ENCODE peak calls at places on chromosomes 5 and 9, in five cellular contexts. One of them, this sample, is unnamed.

GRCh38 chr5:20056933-20057332 is 68.9 kb upstream of the CDH18 start:
- DNase-seq in brain microvascular endothelial cell: no peak
- DNase-seq in adrenal gland: no peak
- DNase-seq in endothelial cell: no peak
- DNase-seq in tibial nerve: no peak
- DNase-seq in this sample: no peak

GRCh38 chr5:94691947-94692346 is 73.5 kb downstream of the SLF1 start:
- DNase-seq in brain microvascular endothelial cell: peak
- DNase-seq in adrenal gland: peak
- DNase-seq in endothelial cell: peak
- DNase-seq in tibial nerve: no peak
- DNase-seq in this sample: no peak

GRCh38 chr5:172450861-172451695 is 3.2 kb downstream of the SH3PXD2B start:
- DNase-seq in brain microvascular endothelial cell: no peak
- DNase-seq in adrenal gland: peak
- DNase-seq in endothelial cell: peak
- DNase-seq in tibial nerve: no peak
- DNase-seq in this sample: peak

GRCh38 chr5:111548992-111549649 is 36.8 kb upstream of the STARD4 start:
- DNase-seq in brain microvascular endothelial cell: no peak
- DNase-seq in adrenal gland: no peak
- DNase-seq in endothelial cell: no peak
- DNase-seq in tibial nerve: no peak
- DNase-seq in this sample: no peak

GRCh38 chr5:103847060-103847459 is 284.5 kb upstream of the NUDT12 start:
- DNase-seq in brain microvascular endothelial cell: peak
- DNase-seq in adrenal gland: no peak
- DNase-seq in endothelial cell: no peak
- DNase-seq in tibial nerve: no peak
- DNase-seq in this sample: no peak

GRCh38 chr9:128420651-128421473 is at the start of gene CERCAM:
- DNase-seq in brain microvascular endothelial cell: peak
- DNase-seq in adrenal gland: peak
- DNase-seq in endothelial cell: peak
- DNase-seq in tibial nerve: peak
- DNase-seq in this sample: no peak

GRCh38 chr9:130410443-130410842 is 34.3 kb upstream of the ASS1 start:
- DNase-seq in brain microvascular endothelial cell: no peak
- DNase-seq in adrenal gland: no peak
- DNase-seq in endothelial cell: no peak
- DNase-seq in tibial nerve: no peak
- DNase-seq in this sample: no peak

GRCh38 chr5:169106906-169107305 is 194.0 kb downstream of the SLIT3 start:
- DNase-seq in brain microvascular endothelial cell: no peak
- DNase-seq in adrenal gland: peak
- DNase-seq in endothelial cell: no peak
- DNase-seq in tibial nerve: no peak
- DNase-seq in this sample: no peak

GRCh38 chr5:176609724-176610429 is at the start of gene GPRIN1:
- DNase-seq in brain microvascular endothelial cell: no peak
- DNase-seq in adrenal gland: no peak
- DNase-seq in endothelial cell: peak
- DNase-seq in tibial nerve: no peak
- DNase-seq in this sample: no peak

GRCh38 chr9:6822696-6823095 is 64.9 kb downstream of the KDM4C start:
- DNase-seq in brain microvascular endothelial cell: no peak
- DNase-seq in adrenal gland: no peak
- DNase-seq in endothelial cell: no peak
- DNase-seq in tibial nerve: no peak
- DNase-seq in this sample: no peak

GRCh38 chr9:75086443-75087278 is 1.3 kb downstream of the NMRK1 start:
- DNase-seq in brain microvascular endothelial cell: no peak
- DNase-seq in adrenal gland: no peak
- DNase-seq in endothelial cell: no peak
- DNase-seq in tibial nerve: no peak
- DNase-seq in this sample: no peak

GRCh38 chr9:21085010-21085409 is 7.3 kb upstream of the IFNB1 start:
- DNase-seq in brain microvascular endothelial cell: no peak
- DNase-seq in adrenal gland: no peak
- DNase-seq in endothelial cell: no peak
- DNase-seq in tibial nerve: no peak
- DNase-seq in this sample: no peak

GRCh38 chr9:101977614-101978210 is 239.3 kb upstream of the GRIN3A start:
- DNase-seq in brain microvascular endothelial cell: no peak
- DNase-seq in adrenal gland: no peak
- DNase-seq in endothelial cell: no peak
- DNase-seq in tibial nerve: no peak
- DNase-seq in this sample: no peak

GRCh38 chr5:152547202-152547601 is 142.1 kb upstream of the NMUR2 start:
- DNase-seq in brain microvascular endothelial cell: no peak
- DNase-seq in adrenal gland: no peak
- DNase-seq in endothelial cell: no peak
- DNase-seq in tibial nerve: no peak
- DNase-seq in this sample: no peak

GRCh38 chr5:125696762-125697161 is 726.4 kb upstream of the GRAMD2B start:
- DNase-seq in brain microvascular endothelial cell: peak
- DNase-seq in adrenal gland: no peak
- DNase-seq in endothelial cell: no peak
- DNase-seq in tibial nerve: peak
- DNase-seq in this sample: no peak

GRCh38 chr5:96703384-96703910 is 41.3 kb downstream of the CAST start:
- DNase-seq in brain microvascular endothelial cell: no peak
- DNase-seq in adrenal gland: no peak
- DNase-seq in endothelial cell: no peak
- DNase-seq in tibial nerve: no peak
- DNase-seq in this sample: no peak

GRCh38 chr5:151465476-151465875 is 18.1 kb downstream of the SLC36A1 start:
- DNase-seq in brain microvascular endothelial cell: no peak
- DNase-seq in adrenal gland: no peak
- DNase-seq in endothelial cell: no peak
- DNase-seq in tibial nerve: no peak
- DNase-seq in this sample: no peak

GRCh38 chr5:107831612-107832395 is 161.1 kb upstream of the EFNA5 start:
- DNase-seq in brain microvascular endothelial cell: no peak
- DNase-seq in adrenal gland: no peak
- DNase-seq in endothelial cell: no peak
- DNase-seq in tibial nerve: no peak
- DNase-seq in this sample: no peak

GRCh38 chr5:157842185-157842584 is 16.8 kb downstream of the CLINT1 start:
- DNase-seq in brain microvascular endothelial cell: no peak
- DNase-seq in adrenal gland: no peak
- DNase-seq in endothelial cell: no peak
- DNase-seq in tibial nerve: no peak
- DNase-seq in this sample: no peak

GRCh38 chr5:74873525-74874249 is 7.5 kb upstream of the FAM169A start:
- DNase-seq in brain microvascular endothelial cell: no peak
- DNase-seq in adrenal gland: no peak
- DNase-seq in endothelial cell: no peak
- DNase-seq in tibial nerve: no peak
- DNase-seq in this sample: no peak

GRCh38 chr5:891837-892389 is 688 bp downstream of the BRD9 start:
- DNase-seq in brain microvascular endothelial cell: no peak
- DNase-seq in adrenal gland: no peak
- DNase-seq in endothelial cell: peak
- DNase-seq in tibial nerve: no peak
- DNase-seq in this sample: no peak

GRCh38 chr9:98191615-98192502 is 578 bp downstream of the CORO2A start:
- DNase-seq in brain microvascular endothelial cell: no peak
- DNase-seq in adrenal gland: no peak
- DNase-seq in endothelial cell: peak
- DNase-seq in tibial nerve: no peak
- DNase-seq in this sample: no peak

GRCh38 chr9:7058539-7058938 is 300.8 kb downstream of the KDM4C start:
- DNase-seq in brain microvascular endothelial cell: no peak
- DNase-seq in adrenal gland: no peak
- DNase-seq in endothelial cell: no peak
- DNase-seq in tibial nerve: no peak
- DNase-seq in this sample: no peak

GRCh38 chr5:92613546-92613945 is 967.5 kb downstream of the NR2F1-AS1 start:
- DNase-seq in brain microvascular endothelial cell: peak
- DNase-seq in adrenal gland: no peak
- DNase-seq in endothelial cell: no peak
- DNase-seq in tibial nerve: no peak
- DNase-seq in this sample: no peak

GRCh38 chr5:150777685-150778084 is 872 bp upstream of the SMIM3 start:
- DNase-seq in brain microvascular endothelial cell: no peak
- DNase-seq in adrenal gland: no peak
- DNase-seq in endothelial cell: no peak
- DNase-seq in tibial nerve: no peak
- DNase-seq in this sample: no peak

GRCh38 chr5:68499952-68500351 is 284.4 kb downstream of the PIK3R1 start:
- DNase-seq in brain microvascular endothelial cell: no peak
- DNase-seq in adrenal gland: no peak
- DNase-seq in endothelial cell: no peak
- DNase-seq in tibial nerve: no peak
- DNase-seq in this sample: no peak

GRCh38 chr9:125284855-125285254 is 23.2 kb downstream of the GAPVD1 start:
- DNase-seq in brain microvascular endothelial cell: no peak
- DNase-seq in adrenal gland: no peak
- DNase-seq in endothelial cell: no peak
- DNase-seq in tibial nerve: no peak
- DNase-seq in this sample: no peak

GRCh38 chr5:80959768-80960442 is at the start of gene RASGRF2:
- DNase-seq in brain microvascular endothelial cell: no peak
- DNase-seq in adrenal gland: no peak
- DNase-seq in endothelial cell: peak
- DNase-seq in tibial nerve: no peak
- DNase-seq in this sample: no peak

GRCh38 chr5:67724412-67725135 is 491.0 kb upstream of the PIK3R1 start:
- DNase-seq in brain microvascular endothelial cell: no peak
- DNase-seq in adrenal gland: no peak
- DNase-seq in endothelial cell: no peak
- DNase-seq in tibial nerve: no peak
- DNase-seq in this sample: no peak

GRCh38 chr9:32533338-32533737 is 7.3 kb upstream of the RIGI start:
- DNase-seq in brain microvascular endothelial cell: no peak
- DNase-seq in adrenal gland: no peak
- DNase-seq in endothelial cell: no peak
- DNase-seq in tibial nerve: no peak
- DNase-seq in this sample: no peak

GRCh38 chr9:124021385-124021769 is 9.8 kb downstream of the LHX2 start:
- DNase-seq in brain microvascular endothelial cell: no peak
- DNase-seq in adrenal gland: no peak
- DNase-seq in endothelial cell: no peak
- DNase-seq in tibial nerve: no peak
- DNase-seq in this sample: no peak

GRCh38 chr9:124019771-124020519 is 8.4 kb downstream of the LHX2 start:
- DNase-seq in brain microvascular endothelial cell: no peak
- DNase-seq in adrenal gland: no peak
- DNase-seq in endothelial cell: no peak
- DNase-seq in tibial nerve: no peak
- DNase-seq in this sample: no peak

GRCh38 chr9:124024107-124024506 is 12.5 kb downstream of the LHX2 start:
- DNase-seq in brain microvascular endothelial cell: no peak
- DNase-seq in adrenal gland: no peak
- DNase-seq in endothelial cell: no peak
- DNase-seq in tibial nerve: no peak
- DNase-seq in this sample: no peak

GRCh38 chr9:124020520-124021384 is 9.2 kb downstream of the LHX2 start:
- DNase-seq in brain microvascular endothelial cell: no peak
- DNase-seq in adrenal gland: no peak
- DNase-seq in endothelial cell: no peak
- DNase-seq in tibial nerve: no peak
- DNase-seq in this sample: no peak

GRCh38 chr9:124022201-124023121 is 10.9 kb downstream of the LHX2 start:
- DNase-seq in brain microvascular endothelial cell: no peak
- DNase-seq in adrenal gland: no peak
- DNase-seq in endothelial cell: peak
- DNase-seq in tibial nerve: no peak
- DNase-seq in this sample: no peak
- TF ChIP-seq CTCF in brain microvascular endothelial cell: no peak
- TF ChIP-seq CTCF in adrenal gland: no peak
- TF ChIP-seq CTCF in endothelial cell: no peak
- TF ChIP-seq CTCF in tibial nerve: no peak
- TF ChIP-seq CTCF in this sample: no peak

GRCh38 chr9:135909371-135909770 is 2.0 kb upstream of the CAMSAP1 start:
- DNase-seq in brain microvascular endothelial cell: no peak
- DNase-seq in adrenal gland: no peak
- DNase-seq in endothelial cell: no peak
- DNase-seq in tibial nerve: no peak
- DNase-seq in this sample: no peak

GRCh38 chr9:135910197-135910596 is 2.9 kb upstream of the CAMSAP1 start:
- DNase-seq in brain microvascular endothelial cell: no peak
- DNase-seq in adrenal gland: no peak
- DNase-seq in endothelial cell: no peak
- DNase-seq in tibial nerve: no peak
- DNase-seq in this sample: no peak

GRCh38 chr9:135907446-135908333 is at the start of gene CAMSAP1:
- DNase-seq in brain microvascular endothelial cell: peak
- DNase-seq in adrenal gland: peak
- DNase-seq in endothelial cell: peak
- DNase-seq in tibial nerve: peak
- DNase-seq in this sample: peak

GRCh38 chr9:135908334-135909204 is 1.2 kb upstream of the CAMSAP1 start:
- DNase-seq in brain microvascular endothelial cell: no peak
- DNase-seq in adrenal gland: no peak
- DNase-seq in endothelial cell: no peak
- DNase-seq in tibial nerve: no peak
- DNase-seq in this sample: no peak

GRCh38 chr9:135910757-135911156 is 3.4 kb upstream of the CAMSAP1 start:
- DNase-seq in brain microvascular endothelial cell: no peak
- DNase-seq in adrenal gland: no peak
- DNase-seq in endothelial cell: no peak
- DNase-seq in tibial nerve: no peak
- DNase-seq in this sample: no peak
- TF ChIP-seq CTCF in brain microvascular endothelial cell: no peak
- TF ChIP-seq CTCF in adrenal gland: no peak
- TF ChIP-seq CTCF in endothelial cell: no peak
- TF ChIP-seq CTCF in tibial nerve: no peak
- TF ChIP-seq CTCF in this sample: no peak

GRCh38 chr9:114072181-114073140 is 5.6 kb downstream of the AMBP start:
- DNase-seq in brain microvascular endothelial cell: no peak
- DNase-seq in adrenal gland: no peak
- DNase-seq in endothelial cell: no peak
- DNase-seq in tibial nerve: peak
- DNase-seq in this sample: no peak
- TF ChIP-seq CTCF in brain microvascular endothelial cell: no peak
- TF ChIP-seq CTCF in adrenal gland: no peak
- TF ChIP-seq CTCF in endothelial cell: no peak
- TF ChIP-seq CTCF in tibial nerve: no peak
- TF ChIP-seq CTCF in this sample: no peak

GRCh38 chr9:94798201-94798600 is 71.7 kb downstream of the AOPEP start:
- DNase-seq in brain microvascular endothelial cell: no peak
- DNase-seq in adrenal gland: no peak
- DNase-seq in endothelial cell: no peak
- DNase-seq in tibial nerve: no peak
- DNase-seq in this sample: no peak

GRCh38 chr9:94798668-94799067 is 72.2 kb downstream of the AOPEP start:
- DNase-seq in brain microvascular endothelial cell: no peak
- DNase-seq in adrenal gland: no peak
- DNase-seq in endothelial cell: no peak
- DNase-seq in tibial nerve: no peak
- DNase-seq in this sample: no peak

GRCh38 chr9:94794768-94795167 is 68.3 kb downstream of the AOPEP start:
- DNase-seq in brain microvascular endothelial cell: no peak
- DNase-seq in adrenal gland: no peak
- DNase-seq in endothelial cell: no peak
- DNase-seq in tibial nerve: no peak
- DNase-seq in this sample: no peak

GRCh38 chr9:94799578-94800264 is 73.2 kb downstream of the AOPEP start:
- DNase-seq in brain microvascular endothelial cell: peak
- DNase-seq in adrenal gland: no peak
- DNase-seq in endothelial cell: no peak
- DNase-seq in tibial nerve: no peak
- DNase-seq in this sample: no peak

GRCh38 chr9:94796687-94797086 is 70.2 kb downstream of the AOPEP start:
- DNase-seq in brain microvascular endothelial cell: no peak
- DNase-seq in adrenal gland: no peak
- DNase-seq in endothelial cell: no peak
- DNase-seq in tibial nerve: no peak
- DNase-seq in this sample: no peak
- TF ChIP-seq CTCF in brain microvascular endothelial cell: no peak
- TF ChIP-seq CTCF in adrenal gland: no peak
- TF ChIP-seq CTCF in endothelial cell: no peak
- TF ChIP-seq CTCF in tibial nerve: no peak
- TF ChIP-seq CTCF in this sample: no peak

This sample was measured in omental fat pad.